ENCODE peak calls at places on chromosomes 4 and X, in five cellular contexts. S is thyroid gland, E is NB4, I is HCT116, U is uterus. F is an unnamed sample.

GRCh38 chrX:45479835-45480422 is 279.3 kb upstream of the DIPK2B start:
- DNase-seq in E (no peak), I (peak), U (no peak), S (no peak), F (no peak)

GRCh38 chr4:108114503-108114902 is 54.2 kb downstream of the LEF1 start:
- DNase-seq in I (no peak), U (no peak), S (no peak), E (no peak), F (no peak)

GRCh38 chr4:71141125-71141524 is 147.7 kb downstream of the DCK start:
- DNase-seq in I (no peak), S (no peak), U (no peak), E (peak), F (peak)

GRCh38 chrX:9983463-9983862 is 16.3 kb downstream of the CLDN34 start:
- DNase-seq in S (no peak), I (no peak), U (no peak), E (no peak), F (no peak)

GRCh38 chrX:110015027-110015426 is 12.1 kb downstream of the TMEM164 start:
- DNase-seq in I (no peak), U (no peak), E (no peak), S (no peak), F (no peak)

GRCh38 chr4:17284323-17285175 is 227.3 kb downstream of the QDPR start:
- DNase-seq in U (no peak), E (no peak), I (no peak), S (no peak), F (no peak)

GRCh38 chr4:142683997-142684396 is 162.1 kb downstream of the INPP4B start:
- DNase-seq in S (no peak), U (no peak), E (no peak), I (no peak), F (no peak)

GRCh38 chrX:70096052-70096451 is 33.8 kb downstream of the OTUD6A start:
- DNase-seq in S (peak), I (peak), U (no peak), E (peak), F (no peak)

GRCh38 chr4:76197971-76198410 is 15.6 kb downstream of the SCARB2 start:
- DNase-seq in S (peak), U (peak), E (peak), I (no peak), F (peak)

GRCh38 chr4:144650311-144650820 is 4.4 kb downstream of the HHIP start:
- DNase-seq in S (no peak), I (no peak), E (no peak), U (no peak), F (no peak)

GRCh38 chr4:53586121-53586816 is 5.0 kb downstream of the LNX1 start:
- DNase-seq in E (no peak), S (no peak), I (no peak), U (no peak), F (no peak)

GRCh38 chr4:98744372-98745150 is 86.2 kb upstream of the TSPAN5 start:
- DNase-seq in I (no peak), S (peak), E (no peak), U (no peak), F (no peak)

GRCh38 chr4:98604723-98605122 is 53.7 kb downstream of the TSPAN5 start:
- DNase-seq in E (no peak), I (no peak), S (no peak), U (no peak), F (no peak)

GRCh38 chr4:88866862-88867550 is 169.4 kb upstream of the NAP1L5 start:
- DNase-seq in S (no peak), I (no peak), E (no peak), U (no peak), F (no peak)

GRCh38 chrX:85611926-85612325 is 232.5 kb upstream of the POF1B start:
- DNase-seq in E (peak), S (no peak), I (no peak), U (no peak), F (no peak)

GRCh38 chr4:3062466-3062865 is 11.9 kb downstream of the HTT-AS start:
- DNase-seq in U (no peak), S (no peak), I (no peak), E (no peak), F (peak)

GRCh38 chr4:80492761-80493160 is 157.2 kb downstream of the CFAP299 start:
- DNase-seq in U (no peak), S (peak), I (no peak), E (no peak), F (peak)

GRCh38 chr4:41665808-41666207 is 82.7 kb downstream of the PHOX2B start:
- DNase-seq in I (no peak), S (no peak), U (no peak), E (no peak), F (no peak)

GRCh38 chrX:106912864-106913263 is 7.3 kb upstream of the CLDN2 start:
- DNase-seq in I (no peak), U (no peak), E (no peak), S (no peak), F (no peak)

GRCh38 chr4:141391293-141391692 is 170.6 kb downstream of the ZNF330 start:
- DNase-seq in I (no peak), U (no peak), E (no peak), S (no peak), F (no peak)

GRCh38 chr4:951594-952468 is 19.6 kb downstream of the TMEM175 start:
- DNase-seq in I (no peak), U (peak), S (no peak), E (no peak), F (no peak)

GRCh38 chr4:55172694-55173287 is 47.4 kb upstream of the KDR start:
- DNase-seq in S (no peak), E (no peak), I (no peak), U (peak), F (no peak)

GRCh38 chr4:80409798-80410197 is 74.3 kb downstream of the CFAP299 start:
- DNase-seq in I (no peak), U (no peak), E (no peak), S (no peak), F (no peak)

GRCh38 chr4:36758779-36759178 is 477.4 kb downstream of the DTHD1 start:
- DNase-seq in E (no peak), S (no peak), I (no peak), U (no peak), F (no peak)

GRCh38 chr4:86940176-86940575 is 5.4 kb downstream of the AFF1 start:
- DNase-seq in U (no peak), E (no peak), I (no peak), S (peak), F (no peak)

GRCh38 chr4:1767058-1767769 is 25.9 kb upstream of the FGFR3 start:
- DNase-seq in S (no peak), U (no peak), E (peak), I (no peak), F (no peak)

GRCh38 chr4:90958256-90958895 is 831.2 kb downstream of the CCSER1 start:
- DNase-seq in E (no peak), S (no peak), I (peak), U (no peak), F (no peak)

GRCh38 chr4:128668566-128668965 is 140.9 kb upstream of the JADE1 start:
- DNase-seq in E (no peak), S (no peak), I (no peak), U (no peak), F (no peak)

DNA sequence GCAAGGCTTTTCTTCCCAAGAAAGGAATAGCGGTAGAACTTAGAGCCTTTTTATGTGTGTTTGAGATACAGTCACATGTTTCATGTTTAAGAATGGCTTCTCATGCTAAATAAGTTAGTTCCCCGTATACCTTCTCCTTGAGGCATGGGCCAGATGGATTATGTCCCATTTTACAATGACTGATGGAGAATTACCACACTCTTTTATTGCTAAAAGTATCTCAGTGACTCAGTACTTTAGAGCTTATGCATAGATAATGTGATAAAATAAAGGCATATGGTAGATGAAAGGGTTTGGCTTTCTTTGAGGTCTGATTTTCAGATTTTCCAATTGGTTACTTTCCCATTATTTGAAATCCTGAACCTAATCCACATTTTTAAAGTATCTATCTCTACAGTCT is 121.8 kb upstream of the BMPR1B start:
- DNase-seq in S (no peak), I (no peak), E (no peak), U (no peak), F (no peak)
- H3K4me3 ChIP-seq in S (no peak), I (no peak), E (no peak), U (no peak), F (no peak)

GRCh38 chr4:150722908-150723362 is 141.0 kb downstream of the MAB21L2 start:
- DNase-seq in U (peak), I (no peak), E (no peak), S (peak), F (no peak)
- TF ChIP-seq CTCF in U (no peak), I (no peak), E (no peak), S (no peak), F (no peak)

GRCh38 chrX:41688835-41689234 is at the start of gene GPR34:
- DNase-seq in U (no peak), E (peak), S (no peak), I (no peak), F (no peak)
- H3K4me3 ChIP-seq in U (no peak), E (no peak), S (no peak), I (no peak), F (no peak)

GRCh38 chr4:7698586-7698985 is 241.1 kb downstream of the AFAP1 start:
- DNase-seq in E (no peak), I (no peak), U (no peak), S (no peak), F (no peak)
- TF ChIP-seq CTCF in E (no peak), I (no peak), U (peak), S (no peak), F (no peak)